ENCODE peak calls at places on chromosomes 11 and 22, in five cellular contexts. Q, C, F, X and L are unnamed samples. For H3K27me3 and H3K36me3, the result is how much of the 10 kb centered on the place peaks cover.

GRCh38 chr22:26398741-26399153 is 30.3 kb upstream of the ASPHD2 start:
- DNase-seq in Q (peak), C (peak), F (peak), X (peak), L (peak)

GRCh38 chr22:22614065-22614464 is 30.3 kb upstream of the GGTLC2 start:
- DNase-seq in Q (no peak), C (no peak), F (no peak), X (no peak), L (no peak)

GRCh38 chr11:72739240-72740059 is 12.8 kb downstream of the ARAP1 start:
- DNase-seq in Q (no peak), C (no peak), F (no peak), X (no peak), L (no peak)

GRCh38 chr22:21984793-21985192 is 2.2 kb upstream of the TOP3B start:
- DNase-seq in Q (no peak), C (no peak), F (no peak), X (no peak), L (no peak)

GRCh38 chr11:21465203-21465602 is 727.7 kb upstream of the ANO5 start:
- DNase-seq in Q (no peak), C (no peak), F (no peak), X (no peak), L (no peak)

GRCh38 chr11:132206993-132207392 is 836.6 kb downstream of the NTM start:
- DNase-seq in Q (no peak), C (no peak), F (no peak), X (no peak), L (no peak)

GRCh38 chr11:45704133-45704532 is 38.7 kb upstream of the CHST1 start:
- DNase-seq in Q (no peak), C (no peak), F (no peak), X (no peak), L (no peak)

GRCh38 chr11:62980133-62980760 is 4.5 kb downstream of the SLC22A6 start:
- DNase-seq in Q (no peak), C (no peak), F (no peak), X (no peak), L (no peak)

GRCh38 chr11:94521684-94522083 is 9.4 kb downstream of the C11orf97 start:
- DNase-seq in Q (no peak), C (no peak), F (no peak), X (no peak), L (no peak)

GRCh38 chr11:67504023-67504949 is 877 bp downstream of the PITPNM1 start:
- DNase-seq in Q (peak), C (peak), F (no peak), X (no peak), L (no peak)

GRCh38 chr11:66933508-66933907 is 24.7 kb downstream of the PC start:
- DNase-seq in Q (no peak), C (no peak), F (no peak), X (no peak), L (no peak)

GRCh38 chr11:124763156-124763947 is 1.3 kb upstream of the ESAM start:
- DNase-seq in Q (peak), C (peak), F (peak), X (peak), L (peak)

GRCh38 chr22:21652547-21653545 is 10.7 kb downstream of the SDF2L1 start:
- DNase-seq in Q (no peak), C (no peak), F (no peak), X (no peak), L (peak)

GRCh38 chr11:72789493-72790131 is 4.2 kb downstream of the STARD10 start:
- DNase-seq in Q (no peak), C (no peak), F (no peak), X (no peak), L (no peak)

GRCh38 chr11:16744128-16744725 is 5.8 kb downstream of the C11orf58 start:
- DNase-seq in Q (no peak), C (no peak), F (no peak), X (no peak), L (no peak)

GRCh38 chr11:106399075-106399500 is 321.6 kb downstream of the AASDHPPT start:
- DNase-seq in Q (peak), C (no peak), F (peak), X (no peak), L (peak)

GRCh38 chr22:24450600-24450999 is 23.2 kb downstream of the ADORA2A start:
- DNase-seq in Q (no peak), C (no peak), F (no peak), X (no peak), L (peak)

GRCh38 chr11:70641366-70641765 is 243.0 kb downstream of the CTTN start:
- DNase-seq in Q (no peak), C (no peak), F (no peak), X (no peak), L (peak)

GRCh38 chr22:18057568-18058209 is 20.1 kb upstream of the PEX26 start:
- DNase-seq in Q (peak), C (no peak), F (peak), X (peak), L (no peak)

GRCh38 chr11:95364324-95365295 is 133.6 kb upstream of the SESN3 start:
- DNase-seq in Q (no peak), C (no peak), F (no peak), X (no peak), L (no peak)

GRCh38 chr11:106706355-106706754 is 311.9 kb downstream of the GUCY1A2 start:
- DNase-seq in Q (no peak), C (no peak), F (no peak), X (no peak), L (no peak)

GRCh38 chr22:37213941-37214340 is 1.7 kb upstream of the SSTR3 start:
- DNase-seq in Q (no peak), C (no peak), F (no peak), X (no peak), L (no peak)

GRCh38 chr11:56816259-56816658 is 67.8 kb upstream of the OR9G4 start:
- DNase-seq in Q (no peak), C (no peak), F (no peak), X (no peak), L (no peak)

GRCh38 chr11:130999086-130999485 is 82.8 kb upstream of the SNX19 start:
- DNase-seq in Q (no peak), C (no peak), F (no peak), X (no peak), L (no peak)

GRCh38 chr11:77473001-77473800 is 693 bp downstream of the PAK1 start:
- DNase-seq in Q (peak), C (peak), F (no peak), X (peak), L (peak)

GRCh38 chr11:79393362-79394043 is 47.3 kb downstream of the TENM4 start:
- DNase-seq in Q (no peak), C (no peak), F (no peak), X (no peak), L (peak)

GRCh38 chr11:61020706-61021235 is 49.3 kb downstream of the CD6 start:
- DNase-seq in Q (no peak), C (no peak), F (no peak), X (no peak), L (no peak)

GRCh38 chr22:37549704-37550059 is 10.6 kb upstream of the CDC42EP1 start:
- DNase-seq in Q (peak), C (no peak), F (no peak), X (no peak), L (no peak)

GRCh38 chr11:64583296-64584262 is 7.4 kb upstream of the SLC22A12 start:
- DNase-seq in Q (no peak), C (peak), F (no peak), X (no peak), L (no peak)

GRCh38 chr11:47107709-47108108 is 69.0 kb downstream of the ARFGAP2 start:
- DNase-seq in Q (no peak), C (no peak), F (no peak), X (no peak), L (no peak)

GRCh38 chr11:79173615-79174014 is 267.2 kb downstream of the TENM4 start:
- DNase-seq in Q (no peak), C (no peak), F (peak), X (no peak), L (no peak)

DNA sequence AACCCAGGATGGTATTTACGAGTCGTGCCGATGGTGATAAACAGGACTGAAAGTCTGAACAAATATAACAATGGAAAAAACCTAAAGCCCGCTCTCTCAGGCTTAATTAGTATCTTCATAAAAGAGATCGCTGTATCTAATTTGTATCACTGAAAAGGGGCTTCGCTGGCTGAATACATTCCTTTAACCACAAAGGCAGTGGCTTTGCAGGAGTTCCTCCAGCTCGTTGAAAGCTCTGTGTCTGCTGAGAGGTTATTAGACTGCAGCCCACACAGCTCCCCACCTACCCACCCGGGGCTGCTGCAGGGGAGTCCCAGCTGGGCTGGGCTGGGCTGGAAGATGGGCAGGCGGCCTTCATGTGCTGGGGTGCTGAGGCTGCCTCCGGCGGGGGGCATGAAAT is 15.1 kb downstream of the SHISAL1 start:
- DNase-seq in Q (no peak), C (no peak), F (no peak), X (no peak), L (no peak)
- H3K27me3 ChIP-seq in Q (under half), C (under half), F (under half), X (under half), L (under half)

GRCh38 chr11:12983331-12983730 is 25.8 kb upstream of the RASSF10 start:
- DNase-seq in Q (no peak), C (no peak), F (no peak), X (no peak), L (no peak)
- H3K36me3 ChIP-seq in Q (under half), C (under half), F (under half), X (under half), L (under half)

GRCh38 chr22:46460835-46461234 is 76.6 kb downstream of the CELSR1 start:
- DNase-seq in Q (no peak), C (no peak), F (no peak), X (no peak), L (no peak)

GRCh38 chr22:46463435-46464227 is 73.8 kb downstream of the CELSR1 start:
- DNase-seq in Q (no peak), C (no peak), F (no peak), X (no peak), L (no peak)

GRCh38 chr22:46462726-46463371 is 74.6 kb downstream of the CELSR1 start:
- DNase-seq in Q (no peak), C (no peak), F (no peak), X (no peak), L (no peak)

GRCh38 chr22:46459347-46460065 is 77.9 kb downstream of the CELSR1 start:
- DNase-seq in Q (no peak), C (no peak), F (no peak), X (no peak), L (no peak)

GRCh38 chr22:46461566-46462180 is 75.7 kb downstream of the CELSR1 start:
- DNase-seq in Q (no peak), C (no peak), F (no peak), X (no peak), L (no peak)
- H3K27me3 ChIP-seq in Q (under half), C (under half), F (under half), X (under half), L (under half)

GRCh38 chr22:19966908-19967750 is 25.5 kb upstream of the TXNRD2 start:
- DNase-seq in Q (no peak), C (no peak), F (no peak), X (no peak), L (no peak)

GRCh38 chr22:19969141-19969928 is 27.7 kb upstream of the TXNRD2 start:
- DNase-seq in Q (no peak), C (no peak), F (no peak), X (no peak), L (no peak)

GRCh38 chr22:19968450-19968891 is 26.9 kb upstream of the TXNRD2 start:
- DNase-seq in Q (no peak), C (no peak), F (no peak), X (no peak), L (no peak)

GRCh38 chr22:19965771-19966709 is 24.4 kb upstream of the TXNRD2 start:
- DNase-seq in Q (no peak), C (no peak), F (no peak), X (no peak), L (no peak)

GRCh38 chr22:19967850-19968449 is 26.3 kb upstream of the TXNRD2 start:
- DNase-seq in Q (no peak), C (no peak), F (no peak), X (no peak), L (no peak)
- H3K36me3 ChIP-seq in Q (under half), C (under half), F (under half), X (under half), L (half or more)

GRCh38 chr22:29079218-29079901 is 6.5 kb downstream of the KREMEN1 start:
- DNase-seq in Q (no peak), C (no peak), F (no peak), X (peak), L (peak)
- H3K27me3 ChIP-seq in Q (under half), C (under half), F (under half), X (under half), L (under half)

DNA sequence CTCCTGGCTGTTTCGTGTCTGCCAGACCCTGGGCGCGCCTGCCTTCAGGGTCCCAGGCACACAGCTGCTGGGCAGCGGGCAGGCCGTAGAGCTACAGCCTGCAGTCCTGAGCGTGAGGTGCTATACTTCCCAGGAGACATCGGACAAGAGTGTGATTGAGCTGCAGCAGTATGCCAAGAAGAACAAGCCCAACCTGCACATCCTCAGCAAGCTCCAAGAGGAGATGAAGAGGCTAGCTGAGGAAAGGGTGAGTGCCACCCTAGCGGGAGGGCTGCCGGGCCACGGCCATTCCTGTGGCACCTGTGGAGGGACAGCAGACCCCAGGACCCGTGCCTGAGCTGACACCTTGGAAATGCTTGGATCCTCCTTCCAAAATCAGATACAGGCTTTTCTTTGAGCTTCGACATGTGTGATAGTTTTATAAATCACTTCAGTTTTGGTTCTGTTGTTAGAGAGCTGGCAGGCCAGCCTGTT is 7.1 kb upstream of the RANBP1 start:
- DNase-seq in Q (no peak), C (peak), F (no peak), X (no peak), L (no peak)
- H3K36me3 ChIP-seq in Q (under half), C (half or more), F (half or more), X (under half), L (half or more)

GRCh38 chr22:39809772-39810557 is 83.6 kb downstream of the ENTHD1 start:
- DNase-seq in Q (no peak), C (no peak), F (no peak), X (no peak), L (no peak)

GRCh38 chr22:39800790-39801540 is 92.6 kb downstream of the ENTHD1 start:
- DNase-seq in Q (no peak), C (no peak), F (no peak), X (no peak), L (no peak)

GRCh38 chr22:39802682-39803081 is 90.9 kb downstream of the ENTHD1 start:
- DNase-seq in Q (no peak), C (no peak), F (no peak), X (no peak), L (no peak)

GRCh38 chr22:39808087-39808486 is 85.5 kb downstream of the ENTHD1 start:
- DNase-seq in Q (no peak), C (no peak), F (no peak), X (peak), L (peak)

GRCh38 chr22:39805117-39805516 is 88.4 kb downstream of the ENTHD1 start:
- DNase-seq in Q (no peak), C (no peak), F (no peak), X (no peak), L (no peak)
- H3K27me3 ChIP-seq in Q (under half), C (under half), F (under half), X (under half), L (under half)

GRCh38 chr11:1238767-1239595 is 16.1 kb downstream of the MUC5B start:
- DNase-seq in Q (peak), C (no peak), F (no peak), X (peak), L (no peak)
- H3K36me3 ChIP-seq in Q (under half), C (under half), F (under half), X (under half), L (under half)

DNA sequence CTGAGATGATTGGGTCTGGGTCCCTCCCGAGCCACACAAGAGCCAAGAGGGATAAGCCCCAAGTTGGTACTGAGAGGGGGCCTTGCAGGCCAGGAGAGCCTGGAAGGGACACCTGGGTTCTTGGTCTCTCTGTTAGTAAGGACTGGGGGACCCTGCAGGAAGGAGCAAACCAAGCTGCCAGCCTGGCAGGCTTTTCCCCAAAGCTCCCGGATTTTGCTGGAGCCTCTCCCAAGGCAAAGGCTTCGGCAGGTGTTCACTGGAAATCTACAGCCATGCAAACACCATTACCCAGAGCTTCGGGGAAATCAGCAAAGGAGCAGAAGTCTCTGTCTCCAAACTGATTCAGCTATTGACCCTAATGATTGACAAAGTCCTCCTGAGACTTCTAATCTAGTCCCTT is 527.9 kb downstream of the BUD13 start:
- DNase-seq in Q (no peak), C (no peak), F (no peak), X (no peak), L (no peak)
- H3K27me3 ChIP-seq in Q (under half), C (under half), F (under half), X (under half), L (under half)

DNA sequence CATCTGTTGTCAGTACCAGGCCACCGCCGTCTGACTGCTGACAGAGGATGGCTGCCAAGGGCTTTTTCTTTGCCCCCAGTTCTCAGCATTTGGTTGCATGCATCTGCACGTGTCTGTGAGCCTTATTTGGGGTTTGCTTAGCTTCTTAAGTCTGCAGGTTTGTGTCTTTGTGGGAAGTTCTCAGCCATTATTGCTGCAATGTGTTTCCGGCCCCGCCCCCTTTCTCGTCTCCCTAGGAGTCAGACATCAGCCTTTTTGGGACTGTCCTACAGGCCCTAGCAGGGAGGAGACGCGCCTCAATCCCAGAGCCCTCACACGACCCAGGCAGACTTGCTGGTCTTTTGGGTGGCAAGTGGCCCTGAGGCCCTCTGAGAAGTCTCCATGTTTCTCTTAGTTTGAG is 8.0 kb downstream of the MOB2 start:
- DNase-seq in Q (no peak), C (peak), F (peak), X (no peak), L (no peak)
- H3K36me3 ChIP-seq in Q (under half), C (under half), F (half or more), X (under half), L (under half)